ENCODE peak calls at places on chromosomes 5 and 9, in eight cellular contexts. B, F, P, K, T, E, X and U are unnamed samples.
A peak's percentile ranks its signal among the peaks of the same experiment; 100 is the strongest.

GRCh38 chr5:113546711-113547159 is 33.2 kb downstream of the YTHDC2 start:
- DNase-seq in X (no peak), F (no peak), E (no peak), T (no peak), K (peak; percentile 79), P (no peak), B (no peak), U (no peak)

GRCh38 chr5:128174951-128175350 is 91.4 kb downstream of the SLC12A2 start:
- DNase-seq in P (no peak), B (no peak), T (no peak), X (no peak), E (no peak), K (peak; percentile 67), F (no peak), U (no peak)

GRCh38 chr5:83492331-83492730 is 20.8 kb downstream of the VCAN start:
- DNase-seq in T (peak; percentile 51), B (no peak), P (no peak), X (no peak), K (no peak), E (no peak), F (peak; percentile 25), U (no peak)

GRCh38 chr5:93557205-93557604 is 23.8 kb downstream of the NR2F1-AS1 start:
- DNase-seq in F (no peak), T (no peak), X (no peak), K (no peak), P (no peak), E (no peak), B (no peak), U (no peak)

GRCh38 chr5:9233712-9234111 is 312.2 kb downstream of the SEMA5A start:
- DNase-seq in X (no peak), K (peak; percentile 51), T (no peak), P (no peak), B (no peak), E (no peak), F (no peak), U (no peak)

GRCh38 chr5:150175076-150175475 is 8.5 kb downstream of the CDX1 start:
- DNase-seq in E (no peak), T (no peak), B (no peak), K (no peak), X (no peak), F (no peak), P (no peak), U (no peak)

GRCh38 chr9:70168521-70168920 is 90.3 kb upstream of the SMC5 start:
- DNase-seq in K (no peak), B (no peak), T (no peak), F (no peak), X (no peak), E (no peak), P (no peak), U (no peak)

GRCh38 chr9:93683331-93684134 is 107.1 kb downstream of the PHF2 start:
- DNase-seq in K (no peak), T (no peak), F (no peak), P (no peak), B (no peak), E (no peak), X (no peak), U (peak; percentile 11)

GRCh38 chr9:36718612-36719011 is 145.9 kb downstream of the MELK start:
- DNase-seq in T (no peak), K (no peak), X (no peak), E (no peak), F (no peak), P (no peak), B (no peak), U (no peak)

GRCh38 chr5:149206524-149207141 is 65.0 kb upstream of the AFAP1L1 start:
- DNase-seq in P (no peak), F (no peak), X (no peak), E (no peak), T (no peak), B (no peak), K (peak; percentile 45), U (no peak)

GRCh38 chr5:67481362-67481761 is 284.8 kb upstream of the CD180 start:
- DNase-seq in X (no peak), T (no peak), F (no peak), K (no peak), B (no peak), P (no peak), E (no peak), U (no peak)

GRCh38 chr9:38066907-38067610 is 2.0 kb downstream of the SHB start:
- DNase-seq in B (no peak), F (no peak), P (no peak), T (no peak), X (no peak), K (no peak), E (peak; percentile 41), U (no peak)

GRCh38 chr9:133708770-133709611 is 29.2 kb downstream of the SARDH start:
- DNase-seq in P (peak; percentile 7), X (no peak), T (no peak), F (no peak), K (no peak), B (no peak), E (no peak), U (no peak)

GRCh38 chr5:116922532-116922931 is 347.9 kb upstream of the SEMA6A start:
- DNase-seq in T (no peak), K (no peak), E (no peak), P (peak; percentile 41), F (no peak), X (no peak), B (no peak), U (no peak)

GRCh38 chr5:129003232-129003631 is 37.9 kb downstream of the SLC27A6 start:
- DNase-seq in F (no peak), B (no peak), X (no peak), K (no peak), E (peak; percentile 20), T (no peak), P (no peak), U (no peak)

GRCh38 chr5:123813251-123813650 is 301.3 kb downstream of the CSNK1G3 start:
- DNase-seq in F (no peak), P (no peak), K (no peak), E (no peak), X (no peak), T (no peak), B (no peak), U (no peak)

GRCh38 chr5:160959804-160960203 is 107.8 kb upstream of the ATP10B start:
- DNase-seq in B (no peak), P (peak; percentile 62), F (no peak), X (no peak), T (no peak), K (no peak), E (no peak), U (no peak)

GRCh38 chr5:105836263-105836662 is 1834.5 kb downstream of the EFNA5 start:
- DNase-seq in B (no peak), F (no peak), E (no peak), K (peak; percentile 63), P (no peak), X (no peak), T (no peak), U (no peak)

DNA sequence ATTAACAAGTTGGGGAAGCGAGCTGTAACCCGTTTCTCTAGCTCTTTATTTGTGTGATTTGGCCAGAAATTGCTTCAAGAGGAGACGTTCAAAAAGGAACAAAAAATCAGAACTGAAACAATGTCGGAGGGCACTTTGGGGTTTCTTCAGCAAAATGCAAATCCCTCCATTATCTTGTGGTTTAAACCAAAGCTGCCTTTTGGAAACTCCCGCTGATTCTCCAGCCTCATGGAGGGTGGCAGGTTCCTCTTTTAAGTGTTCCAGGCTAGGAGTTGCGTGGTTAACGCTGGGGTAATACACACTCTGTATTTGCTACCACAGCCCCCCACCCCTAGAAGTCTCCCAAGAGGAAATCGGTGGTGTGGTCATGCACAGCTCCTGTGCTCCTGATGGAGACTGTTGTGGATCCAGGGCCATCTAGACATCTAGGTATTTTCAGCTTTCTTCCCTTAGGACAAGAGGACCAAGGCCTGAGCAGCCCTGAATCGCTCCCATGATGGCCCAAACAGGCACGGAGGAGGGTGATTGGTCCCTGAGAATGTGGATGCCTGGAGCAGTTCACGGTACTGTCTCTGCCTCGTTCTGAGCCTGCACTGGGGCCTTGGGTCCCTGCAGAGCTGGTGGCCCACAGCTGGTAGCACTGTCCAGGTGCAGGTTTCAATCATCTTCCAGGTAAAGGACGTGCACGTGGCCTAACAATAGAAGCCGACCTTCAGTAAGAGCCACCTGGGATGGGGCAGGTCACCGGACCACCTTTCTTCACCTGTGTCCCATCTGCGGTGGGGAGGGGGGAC is 19.2 kb upstream of the FCN1 start:
- DNase-seq in E (no peak), P (peak; percentile 87), B (no peak), F (no peak), K (no peak), T (no peak), X (no peak), U (no peak)
- TF ChIP-seq RAD21 in E (no peak), P (no peak), B (no peak), F (no peak), K (no peak), T (no peak), X (no peak), U (no peak)

GRCh38 chr5:7878381-7878873 is 9.5 kb downstream of the MTRR start:
- DNase-seq in K (peak; percentile 76), E (no peak), F (peak; percentile 62), T (peak; percentile 41), X (no peak), P (peak; percentile 66), B (no peak), U (no peak)
- TF ChIP-seq RAD21 in K (no peak), E (no peak), F (no peak), T (no peak), X (no peak), P (no peak), B (no peak), U (no peak)

DNA sequence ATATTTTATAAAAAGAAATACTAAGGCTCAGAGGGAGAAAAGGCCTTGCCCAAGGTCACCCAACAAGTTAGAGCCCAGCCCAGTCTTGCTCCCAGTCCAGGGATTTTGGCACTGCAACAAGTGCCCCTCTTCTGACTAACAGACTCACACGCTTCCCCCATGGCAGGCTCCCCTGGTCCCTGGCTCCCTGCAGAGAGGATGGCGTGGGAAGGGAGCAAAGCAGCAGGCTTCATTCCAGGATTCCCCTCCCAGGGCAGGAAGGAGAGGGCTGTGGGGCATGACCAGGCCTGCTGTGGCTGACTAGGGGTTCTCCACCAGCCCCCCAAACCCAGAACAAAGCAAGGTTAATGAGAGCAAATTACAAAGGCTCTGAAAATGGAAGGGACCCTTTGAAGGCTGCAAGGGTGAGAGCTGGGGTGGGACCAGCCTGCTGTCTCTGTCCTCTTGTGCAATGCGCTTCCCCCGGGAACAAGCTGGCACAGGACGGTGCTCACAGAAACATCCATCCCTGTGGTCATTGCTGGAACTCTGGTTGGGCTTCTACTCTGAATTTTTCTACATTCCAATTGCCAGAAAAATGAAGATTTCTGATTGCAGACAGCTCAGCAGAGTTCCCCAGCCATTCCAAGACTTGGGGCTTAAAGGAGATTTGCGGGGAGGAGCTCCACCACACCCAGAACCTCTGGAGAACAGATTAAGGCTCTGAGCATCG is 37.1 kb upstream of the FAT2 start:
- DNase-seq in B (no peak), K (no peak), E (no peak), T (no peak), F (no peak), X (no peak), P (no peak), U (no peak)
- TF ChIP-seq RAD21 in B (no peak), K (no peak), E (no peak), T (no peak), F (no peak), X (no peak), P (no peak), U (no peak)

DNA sequence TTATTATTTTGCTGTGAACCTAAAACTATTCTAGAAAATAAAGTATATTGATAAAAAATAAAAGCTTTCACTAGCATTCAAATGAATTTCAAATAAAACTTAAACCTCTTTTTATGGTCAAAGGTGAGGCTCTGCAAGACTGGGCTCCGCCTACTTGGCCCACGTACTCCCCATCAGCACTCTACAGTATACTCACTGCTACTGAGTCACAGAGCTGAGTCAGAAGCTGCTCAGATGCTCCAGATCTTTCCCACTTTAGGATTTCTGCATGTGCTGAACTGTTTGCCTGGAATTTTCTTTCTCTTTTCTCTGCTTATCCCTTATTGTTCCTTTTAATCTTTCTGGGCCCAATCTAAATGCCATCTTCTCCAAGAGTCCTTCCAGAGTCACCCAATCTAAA is 331.9 kb upstream of the CCNG1 start:
- DNase-seq in F (no peak), E (no peak), K (no peak), B (no peak), T (no peak), P (no peak), X (no peak), U (no peak)
- TF ChIP-seq RAD21 in F (no peak), E (no peak), K (no peak), B (no peak), T (no peak), P (no peak), X (no peak), U (no peak)